ENCODE peak calls at places on chromosomes 2 and 18, in six cellular contexts. C is breast epithelium, I is substantia nigra, P is left ventricle myocardium inferior, H is heart right ventricle, W is neuronal stem cell. M is an unnamed sample.

GRCh38 chr2:48545244-48545643 is 15.3 kb downstream of the STON1 start:
- DNase-seq in C (no peak), I (no peak), P (no peak), H (no peak), W (no peak), M (no peak)

GRCh38 chr2:46294185-46294836 is 2.9 kb upstream of the EPAS1 start:
- DNase-seq in C (no peak), I (peak), P (peak), H (no peak), W (no peak), M (no peak)

GRCh38 chr2:75532488-75532887 is 28.3 kb downstream of the EVA1A start:
- DNase-seq in C (no peak), I (no peak), P (no peak), H (no peak), W (no peak), M (no peak)

GRCh38 chr2:195212586-195212985 is 444.4 kb upstream of the SLC39A10 start:
- DNase-seq in C (no peak), I (no peak), P (no peak), H (no peak), W (peak), M (no peak)

GRCh38 chr2:216694826-216695217 is 527 bp downstream of the IGFBP5 start:
- DNase-seq in C (no peak), I (no peak), P (no peak), H (no peak), W (no peak), M (no peak)

GRCh38 chr2:163347982-163348842 is 387.6 kb downstream of the FIGN start:
- DNase-seq in C (peak), I (peak), P (peak), H (peak), W (peak), M (peak)

GRCh38 chr2:15047184-15047583 is 414.7 kb downstream of the LRATD1 start:
- DNase-seq in C (no peak), I (no peak), P (no peak), H (no peak), W (no peak), M (no peak)

GRCh38 chr2:170742000-170742399 is 26.9 kb downstream of the SP5 start:
- DNase-seq in C (no peak), I (no peak), P (no peak), H (no peak), W (no peak), M (no peak)

GRCh38 chr2:171836151-171836910 is 57.7 kb downstream of the SLC25A12 start:
- DNase-seq in C (no peak), I (no peak), P (no peak), H (no peak), W (no peak), M (no peak)

GRCh38 chr18:59021500-59021899 is 118.2 kb upstream of the SEC11C start:
- DNase-seq in C (no peak), I (no peak), P (peak), H (peak), W (no peak), M (no peak)
- H3K27ac ChIP-seq in C (peak), I (no peak), P (peak), H (no peak), W (no peak), M (no peak)

GRCh38 chr18:34542625-34543024 is 167.5 kb upstream of the DTNA start:
- DNase-seq in C (no peak), I (no peak), P (no peak), H (no peak), W (no peak), M (no peak)
- H3K27ac ChIP-seq in C (no peak), I (no peak), P (no peak), H (no peak), W (no peak), M (no peak)

DNA sequence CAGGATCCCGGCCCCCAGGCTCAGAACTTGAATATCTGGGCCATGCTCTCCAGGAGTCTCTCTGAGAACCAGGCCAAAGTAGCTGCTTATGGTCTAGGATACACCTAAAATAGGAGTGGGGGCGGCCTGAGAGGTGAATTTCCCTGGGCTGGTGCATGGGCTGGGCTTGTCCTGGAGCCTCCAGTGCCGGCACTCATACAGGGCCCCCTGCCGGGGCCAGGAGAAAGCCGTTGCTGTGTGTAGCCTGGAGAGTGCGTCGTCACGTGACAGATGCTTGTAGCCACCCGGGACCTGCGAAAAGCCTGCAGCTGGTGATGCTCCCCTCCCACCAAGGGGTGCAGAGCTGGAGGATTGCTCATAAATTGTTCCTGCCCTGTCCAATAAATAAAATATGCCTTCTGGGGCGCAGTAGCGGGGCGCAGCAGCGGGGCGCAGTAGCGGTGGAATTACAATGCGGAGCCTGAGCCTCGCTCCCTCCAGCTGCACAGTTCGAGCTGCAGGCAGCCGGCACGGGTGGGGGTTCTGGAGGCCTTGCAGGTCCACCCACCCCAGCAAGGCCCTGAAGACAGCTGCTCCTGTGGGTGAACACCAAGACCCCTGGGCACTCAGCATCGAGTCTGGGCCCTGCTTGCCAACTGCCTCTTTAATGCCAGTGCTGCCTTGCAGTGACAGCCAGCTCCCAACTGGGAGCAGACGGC is 289.9 kb downstream of the NDUFA10 start:
- DNase-seq in C (no peak), I (peak), P (no peak), H (no peak), W (peak), M (no peak)
- H3K27ac ChIP-seq in C (no peak), I (peak), P (no peak), H (no peak), W (no peak), M (peak)

DNA sequence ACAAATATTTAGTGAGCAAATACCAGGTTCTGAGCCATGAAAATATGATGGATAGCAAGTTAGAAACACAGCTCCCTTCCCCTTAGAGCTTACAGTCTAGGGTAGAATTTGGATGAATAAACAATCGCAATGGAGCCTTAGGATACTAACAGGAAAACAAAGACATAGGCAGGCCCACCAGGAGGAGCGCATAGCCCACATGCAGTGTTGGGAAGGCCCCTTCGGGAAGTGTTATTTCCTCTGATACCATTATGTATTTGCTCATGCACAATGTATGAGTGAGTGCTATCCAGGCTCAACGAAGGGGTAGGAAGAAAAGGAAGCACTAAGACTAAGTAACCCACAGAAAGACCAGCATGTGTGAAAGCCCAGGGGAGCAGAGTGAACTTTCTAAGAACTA is 54.0 kb downstream of the RAB27B start:
- DNase-seq in C (no peak), I (no peak), P (no peak), H (no peak), W (no peak), M (no peak)
- H3K27ac ChIP-seq in C (no peak), I (no peak), P (no peak), H (no peak), W (no peak), M (no peak)

GRCh38 chr2:9377461-9378097 is 45.7 kb downstream of the ITGB1BP1 start:
- DNase-seq in C (no peak), I (no peak), P (no peak), H (no peak), W (no peak), M (no peak)
- H3K27ac ChIP-seq in C (peak), I (no peak), P (peak), H (peak), W (no peak), M (no peak)

GRCh38 chr2:238862701-238863100 is 14.8 kb downstream of the TWIST2 start:
- DNase-seq in C (no peak), I (no peak), P (no peak), H (no peak), W (no peak), M (no peak)
- H3K27ac ChIP-seq in C (peak), I (no peak), P (no peak), H (no peak), W (no peak), M (no peak)

DNA sequence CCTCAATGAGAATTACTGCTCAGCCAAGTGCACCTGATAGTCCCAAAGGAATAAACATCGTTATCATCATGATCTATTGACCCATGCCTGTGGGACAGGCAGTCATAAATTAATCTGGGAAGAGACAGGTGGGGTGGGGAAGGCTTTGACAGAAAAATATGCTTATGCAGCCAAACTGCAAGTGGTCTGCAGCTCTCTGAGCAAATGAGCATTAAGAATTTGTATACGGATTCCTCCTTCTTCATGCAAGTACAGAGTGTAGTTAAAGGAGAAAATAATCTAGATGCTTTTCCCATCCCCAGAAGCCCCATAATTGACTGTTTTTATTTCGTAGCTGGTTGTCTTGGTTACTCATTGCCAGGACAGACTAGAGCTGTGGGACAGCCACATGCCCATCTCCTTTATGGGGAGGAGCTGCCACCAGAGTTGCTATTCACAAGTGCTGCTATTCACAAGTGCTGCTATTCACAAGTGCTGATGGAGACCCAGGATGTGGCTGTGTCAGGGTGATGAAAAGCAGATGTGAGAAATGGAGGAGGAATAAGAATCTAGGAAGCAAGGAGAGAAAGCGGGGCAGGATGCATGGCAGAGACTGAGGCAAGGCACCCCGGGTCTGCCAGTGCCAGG is 91.2 kb downstream of the MAPRE2 start:
- DNase-seq in C (no peak), I (no peak), P (no peak), H (no peak), W (no peak), M (no peak)
- H3K27ac ChIP-seq in C (peak), I (peak), P (peak), H (no peak), W (no peak), M (peak)

GRCh38 chr2:37653093-37653492 is 18.3 kb downstream of the CDC42EP3 start:
- DNase-seq in C (no peak), I (no peak), P (no peak), H (no peak), W (no peak), M (no peak)
- H3K27ac ChIP-seq in C (peak), I (no peak), P (peak), H (peak), W (no peak), M (peak)

GRCh38 chr2:138777996-138778395 is 2.2 kb downstream of the NXPH2 start:
- DNase-seq in C (no peak), I (no peak), P (no peak), H (no peak), W (peak), M (no peak)
- H3K27ac ChIP-seq in C (no peak), I (no peak), P (no peak), H (no peak), W (no peak), M (no peak)

GRCh38 chr2:107412981-107413380 is 413.7 kb upstream of the RGPD4 start:
- DNase-seq in C (no peak), I (no peak), P (no peak), H (no peak), W (no peak), M (no peak)
- H3K27ac ChIP-seq in C (no peak), I (no peak), P (no peak), H (no peak), W (no peak), M (no peak)

M was measured in caudate nucleus.